ENCODE peak calls at places on chromosomes 3 and 15, in ten cellular contexts. One of them, this sample, is unnamed.

GRCh38 chr3:57805674-57806073 is 49.6 kb downstream of the SLMAP start:
- DNase-seq in H1: no peak
- DNase-seq in endothelial cell of umbilical vein: peak; percentile 76
- DNase-seq in HCT116: peak; percentile 96
- DNase-seq in HepG2: no peak
- DNase-seq in GM12878: no peak
- DNase-seq in SK-N-SH: no peak
- DNase-seq in A549: peak; percentile 84
- DNase-seq in K562: peak; percentile 67
- DNase-seq in WTC11: no peak
- DNase-seq in this sample: peak; percentile 55

GRCh38 chr3:51705276-51706020 is 1.4 kb upstream of the GRM2 start:
- DNase-seq in GM12878: no peak
- DNase-seq in A549: no peak
- DNase-seq in endothelial cell of umbilical vein: no peak
- DNase-seq in HCT116: no peak
- DNase-seq in WTC11: no peak
- DNase-seq in K562: no peak
- DNase-seq in SK-N-SH: no peak
- DNase-seq in H1: no peak
- DNase-seq in HepG2: no peak
- DNase-seq in this sample: no peak

GRCh38 chr3:58539636-58540035 is 2.6 kb upstream of the ACOX2 start:
- DNase-seq in A549: no peak
- DNase-seq in SK-N-SH: no peak
- DNase-seq in WTC11: no peak
- DNase-seq in HepG2: no peak
- DNase-seq in HCT116: no peak
- DNase-seq in H1: no peak
- DNase-seq in endothelial cell of umbilical vein: no peak
- DNase-seq in GM12878: no peak
- DNase-seq in K562: no peak
- DNase-seq in this sample: no peak

GRCh38 chr15:23877502-23878412 is 190.7 kb upstream of the NDN start:
- DNase-seq in HepG2: peak; percentile 50
- DNase-seq in K562: peak; percentile 44
- DNase-seq in A549: peak; percentile 79
- DNase-seq in GM12878: no peak
- DNase-seq in endothelial cell of umbilical vein: no peak
- DNase-seq in SK-N-SH: peak; percentile 68
- DNase-seq in H1: peak; percentile 85
- DNase-seq in HCT116: no peak
- DNase-seq in WTC11: peak; percentile 83
- DNase-seq in this sample: peak; percentile 18

GRCh38 chr3:8607285-8608040 is 37.1 kb downstream of the SSUH2 start:
- DNase-seq in A549: peak; percentile 64
- DNase-seq in SK-N-SH: peak; percentile 82
- DNase-seq in GM12878: no peak
- DNase-seq in endothelial cell of umbilical vein: peak; percentile 78
- DNase-seq in HCT116: peak; percentile 15
- DNase-seq in HepG2: peak; percentile 55
- DNase-seq in H1: peak; percentile 50
- DNase-seq in WTC11: peak; percentile 46
- DNase-seq in K562: no peak
- DNase-seq in this sample: peak; percentile 18

GRCh38 chr3:119352863-119353527 is 58.8 kb downstream of the ARHGAP31 start:
- DNase-seq in HCT116: peak; percentile 8
- DNase-seq in SK-N-SH: no peak
- DNase-seq in A549: peak; percentile 50
- DNase-seq in HepG2: peak; percentile 43
- DNase-seq in GM12878: no peak
- DNase-seq in K562: no peak
- DNase-seq in WTC11: no peak
- DNase-seq in H1: no peak
- DNase-seq in endothelial cell of umbilical vein: peak; percentile 63
- DNase-seq in this sample: peak; percentile 69

GRCh38 chr3:176087066-176087697 is 1110.1 kb downstream of the TBL1XR1 start:
- DNase-seq in endothelial cell of umbilical vein: no peak
- DNase-seq in GM12878: no peak
- DNase-seq in SK-N-SH: no peak
- DNase-seq in HCT116: no peak
- DNase-seq in WTC11: no peak
- DNase-seq in HepG2: no peak
- DNase-seq in K562: no peak
- DNase-seq in H1: no peak
- DNase-seq in A549: no peak
- DNase-seq in this sample: no peak

GRCh38 chr3:131550562-131551188 is 47.9 kb upstream of the MRPL3 start:
- DNase-seq in HepG2: no peak
- DNase-seq in GM12878: no peak
- DNase-seq in K562: no peak
- DNase-seq in WTC11: no peak
- DNase-seq in HCT116: no peak
- DNase-seq in A549: no peak
- DNase-seq in endothelial cell of umbilical vein: no peak
- DNase-seq in H1: no peak
- DNase-seq in SK-N-SH: peak; percentile 54
- DNase-seq in this sample: no peak

GRCh38 chr15:99450896-99451358 is 114.9 kb upstream of the MEF2A start:
- DNase-seq in A549: no peak
- DNase-seq in HCT116: no peak
- DNase-seq in HepG2: no peak
- DNase-seq in SK-N-SH: no peak
- DNase-seq in H1: peak; percentile 40
- DNase-seq in K562: peak; percentile 39
- DNase-seq in GM12878: no peak
- DNase-seq in WTC11: no peak
- DNase-seq in endothelial cell of umbilical vein: peak; percentile 75
- DNase-seq in this sample: peak; percentile 49

GRCh38 chr3:60046212-60046611 is 996.4 kb upstream of the CFAP20DC start:
- DNase-seq in HCT116: no peak
- DNase-seq in HepG2: no peak
- DNase-seq in K562: no peak
- DNase-seq in A549: no peak
- DNase-seq in WTC11: no peak
- DNase-seq in endothelial cell of umbilical vein: no peak
- DNase-seq in GM12878: no peak
- DNase-seq in H1: no peak
- DNase-seq in SK-N-SH: no peak
- DNase-seq in this sample: no peak

GRCh38 chr3:61981005-61981404 is 392.3 kb downstream of the FEZF2 start:
- DNase-seq in HCT116: no peak
- DNase-seq in WTC11: no peak
- DNase-seq in H1: no peak
- DNase-seq in SK-N-SH: no peak
- DNase-seq in K562: no peak
- DNase-seq in A549: no peak
- DNase-seq in HepG2: no peak
- DNase-seq in GM12878: no peak
- DNase-seq in endothelial cell of umbilical vein: no peak
- DNase-seq in this sample: no peak

GRCh38 chr3:60185161-60185560 is 1066.1 kb downstream of the FHIT start:
- DNase-seq in H1: no peak
- DNase-seq in SK-N-SH: no peak
- DNase-seq in endothelial cell of umbilical vein: no peak
- DNase-seq in HCT116: no peak
- DNase-seq in K562: no peak
- DNase-seq in GM12878: no peak
- DNase-seq in WTC11: no peak
- DNase-seq in A549: no peak
- DNase-seq in HepG2: no peak
- DNase-seq in this sample: no peak

GRCh38 chr15:25397110-25397509 is 41.7 kb downstream of the UBE3A start:
- DNase-seq in SK-N-SH: no peak
- DNase-seq in HepG2: no peak
- DNase-seq in WTC11: no peak
- DNase-seq in HCT116: no peak
- DNase-seq in H1: no peak
- DNase-seq in A549: no peak
- DNase-seq in K562: no peak
- DNase-seq in endothelial cell of umbilical vein: peak; percentile 75
- DNase-seq in GM12878: no peak
- DNase-seq in this sample: no peak

GRCh38 chr3:190684776-190685175 is 170.9 kb downstream of the IL1RAP start:
- DNase-seq in HCT116: no peak
- DNase-seq in endothelial cell of umbilical vein: no peak
- DNase-seq in H1: no peak
- DNase-seq in A549: no peak
- DNase-seq in GM12878: no peak
- DNase-seq in WTC11: no peak
- DNase-seq in HepG2: no peak
- DNase-seq in K562: no peak
- DNase-seq in SK-N-SH: no peak
- DNase-seq in this sample: no peak

GRCh38 chr3:170346481-170347125 is 10.9 kb upstream of the SKIL start:
- DNase-seq in A549: peak; percentile 31
- DNase-seq in WTC11: no peak
- DNase-seq in SK-N-SH: no peak
- DNase-seq in HepG2: no peak
- DNase-seq in K562: no peak
- DNase-seq in H1: no peak
- DNase-seq in endothelial cell of umbilical vein: no peak
- DNase-seq in GM12878: no peak
- DNase-seq in HCT116: no peak
- DNase-seq in this sample: no peak

GRCh38 chr3:64291956-64292355 is 66.7 kb upstream of the PRICKLE2 start:
- DNase-seq in endothelial cell of umbilical vein: no peak
- DNase-seq in HCT116: no peak
- DNase-seq in H1: no peak
- DNase-seq in SK-N-SH: no peak
- DNase-seq in A549: no peak
- DNase-seq in WTC11: no peak
- DNase-seq in GM12878: no peak
- DNase-seq in K562: no peak
- DNase-seq in HepG2: no peak
- DNase-seq in this sample: no peak

GRCh38 chr3:12875857-12876451 is 34.6 kb upstream of the RPL32 start:
- DNase-seq in SK-N-SH: peak; percentile 93
- DNase-seq in HepG2: no peak
- DNase-seq in K562: peak; percentile 86
- DNase-seq in endothelial cell of umbilical vein: peak; percentile 20
- DNase-seq in WTC11: peak; percentile 87
- DNase-seq in H1: peak; percentile 87
- DNase-seq in A549: no peak
- DNase-seq in GM12878: no peak
- DNase-seq in HCT116: no peak
- DNase-seq in this sample: no peak

GRCh38 chr15:64930019-64930652 is 18.4 kb downstream of the ANKDD1A start:
- DNase-seq in WTC11: no peak
- DNase-seq in SK-N-SH: no peak
- DNase-seq in HepG2: no peak
- DNase-seq in endothelial cell of umbilical vein: no peak
- DNase-seq in H1: peak; percentile 35
- DNase-seq in HCT116: no peak
- DNase-seq in A549: no peak
- DNase-seq in K562: no peak
- DNase-seq in GM12878: peak; percentile 65
- DNase-seq in this sample: no peak

GRCh38 chr3:190522621-190523222 is 8.8 kb downstream of the IL1RAP start:
- DNase-seq in H1: no peak
- DNase-seq in GM12878: no peak
- DNase-seq in endothelial cell of umbilical vein: no peak
- DNase-seq in HepG2: no peak
- DNase-seq in WTC11: no peak
- DNase-seq in HCT116: no peak
- DNase-seq in A549: no peak
- DNase-seq in SK-N-SH: no peak
- DNase-seq in K562: no peak
- DNase-seq in this sample: no peak

GRCh38 chr3:129663045-129663446 is 56.6 kb upstream of the PLXND1 start:
- DNase-seq in HCT116: peak; percentile 93
- DNase-seq in K562: no peak
- DNase-seq in WTC11: no peak
- DNase-seq in SK-N-SH: no peak
- DNase-seq in HepG2: peak; percentile 83
- DNase-seq in GM12878: no peak
- DNase-seq in H1: no peak
- DNase-seq in endothelial cell of umbilical vein: no peak
- DNase-seq in A549: peak; percentile 97
- DNase-seq in this sample: no peak
- TF ChIP-seq MAX in HCT116: peak; percentile 41
- TF ChIP-seq MAX in K562: no peak
- TF ChIP-seq MAX in WTC11: no peak
- TF ChIP-seq MAX in SK-N-SH: no peak
- TF ChIP-seq MAX in HepG2: no peak
- TF ChIP-seq MAX in GM12878: no peak
- TF ChIP-seq MAX in H1: no peak
- TF ChIP-seq MAX in endothelial cell of umbilical vein: no peak
- TF ChIP-seq MAX in A549: peak; percentile 39
- TF ChIP-seq MAX in this sample: no peak

DNA sequence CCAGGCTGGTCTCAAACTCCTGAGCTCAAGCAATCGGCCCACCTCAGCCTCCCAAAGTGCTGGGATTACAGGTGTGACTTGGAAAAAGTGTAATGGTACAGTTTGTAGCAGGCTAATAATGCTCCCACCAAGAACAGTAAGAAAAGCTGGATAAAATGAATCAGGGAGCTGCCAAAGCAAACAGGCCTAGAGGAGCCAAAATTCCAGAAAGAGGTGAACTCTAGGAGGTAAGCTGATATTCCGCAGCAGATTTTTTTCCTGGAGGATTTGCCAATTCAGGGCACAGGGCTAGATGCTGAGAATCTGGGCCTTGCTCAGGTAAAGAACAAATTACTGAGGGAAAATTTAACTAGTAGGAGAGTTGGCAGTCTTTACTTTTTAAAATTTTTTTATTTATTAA is 11.0 kb upstream of the PCYT1A start:
- DNase-seq in GM12878: no peak
- DNase-seq in H1: no peak
- DNase-seq in HepG2: no peak
- DNase-seq in SK-N-SH: no peak
- DNase-seq in endothelial cell of umbilical vein: no peak
- DNase-seq in A549: no peak
- DNase-seq in WTC11: no peak
- DNase-seq in HCT116: no peak
- DNase-seq in K562: no peak
- DNase-seq in this sample: no peak
- TF ChIP-seq MAX in GM12878: no peak
- TF ChIP-seq MAX in H1: no peak
- TF ChIP-seq MAX in HepG2: no peak
- TF ChIP-seq MAX in SK-N-SH: no peak
- TF ChIP-seq MAX in endothelial cell of umbilical vein: no peak
- TF ChIP-seq MAX in A549: no peak
- TF ChIP-seq MAX in WTC11: no peak
- TF ChIP-seq MAX in HCT116: no peak
- TF ChIP-seq MAX in K562: no peak
- TF ChIP-seq MAX in this sample: no peak

GRCh38 chr3:14147617-14148016 is 22.8 kb downstream of the TMEM43 start:
- DNase-seq in K562: no peak
- DNase-seq in endothelial cell of umbilical vein: no peak
- DNase-seq in SK-N-SH: no peak
- DNase-seq in H1: no peak
- DNase-seq in WTC11: no peak
- DNase-seq in A549: no peak
- DNase-seq in HCT116: no peak
- DNase-seq in HepG2: no peak
- DNase-seq in GM12878: no peak
- DNase-seq in this sample: no peak
- TF ChIP-seq MAX in K562: no peak
- TF ChIP-seq MAX in endothelial cell of umbilical vein: no peak
- TF ChIP-seq MAX in SK-N-SH: no peak
- TF ChIP-seq MAX in H1: no peak
- TF ChIP-seq MAX in WTC11: no peak
- TF ChIP-seq MAX in A549: no peak
- TF ChIP-seq MAX in HCT116: no peak
- TF ChIP-seq MAX in HepG2: no peak
- TF ChIP-seq MAX in GM12878: no peak
- TF ChIP-seq MAX in this sample: no peak

GRCh38 chr15:77525411-77525811 is 104.7 kb downstream of the HMG20A start:
- DNase-seq in A549: no peak
- DNase-seq in WTC11: peak; percentile 11
- DNase-seq in GM12878: no peak
- DNase-seq in SK-N-SH: no peak
- DNase-seq in H1: no peak
- DNase-seq in HCT116: no peak
- DNase-seq in K562: no peak
- DNase-seq in HepG2: no peak
- DNase-seq in endothelial cell of umbilical vein: no peak
- DNase-seq in this sample: no peak
- TF ChIP-seq MAX in A549: no peak
- TF ChIP-seq MAX in WTC11: no peak
- TF ChIP-seq MAX in GM12878: no peak
- TF ChIP-seq MAX in SK-N-SH: no peak
- TF ChIP-seq MAX in H1: no peak
- TF ChIP-seq MAX in HCT116: no peak
- TF ChIP-seq MAX in K562: no peak
- TF ChIP-seq MAX in HepG2: no peak
- TF ChIP-seq MAX in endothelial cell of umbilical vein: no peak
- TF ChIP-seq MAX in this sample: no peak